ENCODE peak calls at places on chromosomes 16 and 17, in six cellular contexts. Y, T, H, F, L and A are unnamed samples.

GRCh38 chr17:21131090-21131616 is 4.4 kb downstream of the DHRS7B start:
- DNase-seq in Y (no peak), T (no peak), L (no peak), H (no peak), F (no peak), A (no peak)

GRCh38 chr16:23924138-23924537 is 88.4 kb downstream of the PRKCB start:
- DNase-seq in F (no peak), H (no peak), T (no peak), Y (no peak), L (no peak), A (no peak)

GRCh38 chr16:20084624-20085226 is 11.0 kb upstream of the GPR139 start:
- DNase-seq in T (no peak), L (no peak), Y (no peak), H (no peak), F (no peak), A (peak; percentile 19)

GRCh38 chr17:2017274-2017941 is 7.7 kb downstream of the RTN4RL1 start:
- DNase-seq in H (no peak), T (no peak), L (no peak), F (no peak), Y (no peak), A (no peak)

GRCh38 chr16:56424791-56425438 is 430 bp downstream of the AMFR start:
- DNase-seq in T (no peak), L (peak; percentile 36), F (peak; percentile 50), Y (no peak), H (peak; percentile 27), A (peak; percentile 53)

GRCh38 chr16:72938426-72939164 is 109.3 kb downstream of the ZFHX3 start:
- DNase-seq in T (peak; percentile 68), F (peak; percentile 97), H (peak; percentile 88), Y (no peak), L (no peak), A (peak; percentile 57)

GRCh38 chr17:66348605-66349165 is 46.3 kb downstream of the PRKCA start:
- DNase-seq in T (peak; percentile 62), H (peak; percentile 88), F (peak; percentile 78), Y (peak; percentile 39), L (peak; percentile 54), A (peak; percentile 72)

GRCh38 chr17:40402668-40403067 is 15.0 kb downstream of the TOP2A start:
- DNase-seq in T (no peak), L (no peak), Y (no peak), F (no peak), H (no peak), A (no peak)

GRCh38 chr17:48612456-48612853 is 1.6 kb upstream of the HOXB7 start:
- DNase-seq in F (peak; percentile 36), L (no peak), Y (no peak), H (no peak), T (no peak), A (no peak)

GRCh38 chr17:15262291-15263205 is 2.6 kb downstream of the PMP22 start:
- DNase-seq in H (peak; percentile 89), Y (peak; percentile 76), F (peak; percentile 96), T (peak; percentile 77), L (peak; percentile 44), A (peak; percentile 69)
- H3K4me3 ChIP-seq in H (peak overlapping the region; percentile 93), Y (peak overlapping the region; percentile 72), F (peak overlapping the region; percentile 94), T (peak overlapping the region; percentile 77), L (peak overlapping the region; percentile 42), A (peak overlapping the region; percentile 76)

GRCh38 chr17:9009096-9009495 is 12.2 kb upstream of the NTN1 start:
- DNase-seq in L (no peak), H (no peak), Y (no peak), T (no peak), F (no peak), A (no peak)
- H3K27me3 ChIP-seq in L (peaks cover 14% of the 10 kb centered on the region), H (peaks cover 6% of the 10 kb centered on the region), Y (peaks cover 6% of the 10 kb centered on the region), T (peaks cover 18% of the 10 kb centered on the region), F (peaks cover 47% of the 10 kb centered on the region), A (peaks cover 7% of the 10 kb centered on the region)

DNA sequence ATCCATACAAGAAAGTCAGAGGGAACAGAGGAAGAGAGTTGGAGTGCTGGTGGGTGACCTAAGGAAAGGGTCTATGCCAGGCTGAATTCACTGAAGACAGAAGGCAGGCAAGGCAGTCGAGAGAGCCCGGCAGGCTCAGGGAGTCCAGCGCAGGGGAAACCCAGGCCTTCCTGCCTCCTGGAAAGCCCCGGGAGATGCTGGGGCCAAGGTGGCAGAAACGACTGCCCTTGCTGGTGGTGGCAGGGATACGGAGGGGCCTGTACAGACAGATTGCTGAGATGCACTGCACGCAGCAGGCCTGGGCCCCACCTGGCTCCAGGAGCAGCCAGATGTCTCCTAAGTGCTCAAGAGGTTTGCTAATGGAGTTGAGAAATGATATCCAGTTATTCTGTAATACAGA is 59.8 kb downstream of the GTF3C1 start:
- DNase-seq in Y (no peak), T (no peak), H (no peak), L (no peak), F (no peak), A (no peak)
- H3K36me3 ChIP-seq in Y (peaks cover 48% of the 10 kb centered on the region), T (peaks cover 64% of the 10 kb centered on the region), H (peaks cover 44% of the 10 kb centered on the region), L (peaks cover 98% of the 10 kb centered on the region), F (peaks cover 55% of the 10 kb centered on the region), A (peaks cover 80% of the 10 kb centered on the region)

GRCh38 chr16:667113-667779 is 686 bp upstream of the RHOT2 start:
- DNase-seq in T (no peak), L (no peak), H (no peak), Y (no peak), F (no peak), A (no peak)
- H3K4me3 ChIP-seq in T (no peak overlapping the region), L (no peak overlapping the region), H (no peak overlapping the region), Y (no peak overlapping the region), F (no peak overlapping the region), A (no peak overlapping the region)

GRCh38 chr17:77746391-77746790 is 212.1 kb upstream of the TNRC6C start:
- DNase-seq in T (no peak), Y (no peak), L (peak; percentile 11), H (no peak), F (no peak), A (no peak)

GRCh38 chr17:77746901-77747620 is 211.4 kb upstream of the TNRC6C start:
- DNase-seq in F (no peak), Y (no peak), T (no peak), L (peak; percentile 90), H (no peak), A (no peak)

GRCh38 chr17:77750427-77751043 is 208.0 kb upstream of the TNRC6C start:
- DNase-seq in T (no peak), L (peak; percentile 2), Y (no peak), F (no peak), H (no peak), A (no peak)

GRCh38 chr17:77749316-77749715 is 209.2 kb upstream of the TNRC6C start:
- DNase-seq in Y (no peak), T (no peak), L (peak; percentile 17), H (no peak), F (no peak), A (no peak)

GRCh38 chr17:77748436-77748835 is 210.1 kb upstream of the TNRC6C start:
- DNase-seq in Y (no peak), H (no peak), L (no peak), T (no peak), F (no peak), A (no peak)
- H3K27me3 ChIP-seq in Y (peaks cover 4% of the 10 kb centered on the region), H (no peaks in the 10 kb centered on the region), L (no peaks in the 10 kb centered on the region), T (no peaks in the 10 kb centered on the region), F (peaks cover 21% of the 10 kb centered on the region), A (no peaks in the 10 kb centered on the region)

GRCh38 chr17:64385187-64386083 is 5.2 kb downstream of the PECAM1 start:
- DNase-seq in T (peak; percentile 40), L (no peak), H (peak; percentile 96), F (peak; percentile 87), Y (peak; percentile 43), A (no peak)
- H3K36me3 ChIP-seq in T (peaks cover 9% of the 10 kb centered on the region), L (no peaks in the 10 kb centered on the region), H (no peaks in the 10 kb centered on the region), F (no peaks in the 10 kb centered on the region), Y (no peaks in the 10 kb centered on the region), A (no peaks in the 10 kb centered on the region)

DNA sequence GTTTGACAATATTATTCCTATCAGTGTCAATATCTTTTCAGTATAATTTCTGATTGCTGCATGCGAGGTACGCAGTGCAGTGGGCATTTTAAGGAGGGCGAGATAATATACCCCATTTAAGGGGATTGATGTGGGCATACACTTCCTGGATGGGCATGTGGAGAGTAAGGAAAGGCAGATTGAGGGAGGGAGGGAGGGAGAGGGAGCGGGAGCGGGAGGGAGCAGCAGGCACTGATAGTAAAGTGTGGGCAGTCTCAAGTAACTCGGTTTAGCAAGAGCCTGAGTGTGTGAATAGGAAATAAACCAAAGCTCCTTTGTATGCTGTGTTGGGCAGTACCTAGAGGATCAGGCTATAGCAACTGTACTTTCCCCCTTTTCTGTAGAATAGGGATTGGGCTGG is 5.1 kb downstream of the BPTF start:
- DNase-seq in H (peak; percentile 12), F (peak; percentile 27), Y (no peak), T (no peak), L (no peak), A (no peak)
- H3K4me3 ChIP-seq in H (no peak overlapping the region), F (no peak overlapping the region), Y (no peak overlapping the region), T (no peak overlapping the region), L (no peak overlapping the region), A (no peak overlapping the region)